ENCODE peak calls at places on chromosomes 12 and 14, in nine cellular contexts. W is fibroblast of mammary gland; U is adipocyte; K is right atrium auricular region; A is ELR; L is amniotic stem cell; R is DMS 273 treated with DMSO at 0.1 percent for 48 hours; H is GM06990; I is activated naive CD8-positive, alpha-beta T cell treated with anti-CD3 and anti-CD28 coated beads, Interleukin-2, amount 50 U/mL, for 24 hours. G is an unnamed sample.

GRCh38 chr12:24852420-24852819 is 96.5 kb downstream of the BCAT1 start:
- DNase-seq in K (no peak), H (no peak), L (no peak), A (peak; percentile 45), I (no peak), W (no peak), U (peak; percentile 30), R (no peak), G (no peak)

GRCh38 chr14:100422556-100423420 is 99.6 kb downstream of the SLC25A47 start:
- DNase-seq in A (no peak), I (no peak), K (no peak), L (no peak), H (no peak), R (no peak), U (peak; percentile 36), W (peak; percentile 69), G (no peak)

GRCh38 chr14:92317511-92317910 is 5.5 kb upstream of the SLC24A4 start:
- DNase-seq in L (no peak), W (peak; percentile 80), R (no peak), I (no peak), A (peak; percentile 38), K (no peak), U (no peak), H (no peak), G (peak; percentile 7)

GRCh38 chr14:58362798-58363412 is 32.8 kb upstream of the TOMM20L start:
- DNase-seq in U (peak; percentile 38), W (peak; percentile 33), R (no peak), K (no peak), I (no peak), H (no peak), L (no peak), A (peak; percentile 48), G (peak; percentile 29)

GRCh38 chr12:110371408-110372055 is 32.0 kb downstream of the ANAPC7 start:
- DNase-seq in I (peak; percentile 14), H (peak; percentile 70), L (no peak), U (no peak), A (no peak), W (no peak), K (no peak), R (no peak), G (no peak)

GRCh38 chr14:81311816-81312215 is 88.3 kb downstream of the STON2 start:
- DNase-seq in W (peak; percentile 62), K (no peak), A (no peak), R (no peak), U (no peak), H (no peak), I (no peak), L (no peak), G (peak; percentile 15)

GRCh38 chr12:113800201-113800600 is 165.9 kb downstream of the RBM19 start:
- DNase-seq in K (no peak), W (no peak), R (no peak), I (no peak), U (no peak), L (no peak), A (no peak), H (no peak), G (no peak)

GRCh38 chr12:47123730-47124129 is 44.0 kb upstream of the AMIGO2 start:
- DNase-seq in K (no peak), R (no peak), L (no peak), H (no peak), W (no peak), A (no peak), I (no peak), U (no peak), G (no peak)

GRCh38 chr12:88935856-88936255 is 355.6 kb upstream of the KITLG start:
- DNase-seq in K (no peak), W (peak; percentile 41), L (no peak), A (peak; percentile 34), H (no peak), U (no peak), I (no peak), R (no peak), G (peak; percentile 52)

GRCh38 chr14:33617154-33617553 is 333.7 kb downstream of the EGLN3 start:
- DNase-seq in R (no peak), L (no peak), U (peak; percentile 18), H (no peak), W (peak; percentile 91), I (no peak), A (peak; percentile 90), K (no peak), G (peak; percentile 97)